ENCODE peak calls at places on chromosomes 4 and X, in ten cellular contexts. One of them, this sample, is unnamed.

GRCh38 chr4:39502034-39502658 is 25.1 kb downstream of the UGDH start:
- DNase-seq in OCI-LY7: no peak
- DNase-seq in hepatocyte: no peak
- DNase-seq in posterior vena cava: no peak
- DNase-seq in effector memory CD4-positive, alpha-beta T cell: no peak
- DNase-seq in Peyer's patch: no peak
- DNase-seq in fibroblast of pulmonary artery: peak
- DNase-seq in NCI-H524: no peak
- DNase-seq in GM04504: peak
- DNase-seq in memory B cell: no peak
- DNase-seq in this sample: peak

GRCh38 chr4:51885371-51885770 is 42.4 kb downstream of the DCUN1D4 start:
- DNase-seq in hepatocyte: peak
- DNase-seq in GM04504: peak
- DNase-seq in fibroblast of pulmonary artery: peak
- DNase-seq in Peyer's patch: no peak
- DNase-seq in effector memory CD4-positive, alpha-beta T cell: no peak
- DNase-seq in OCI-LY7: peak
- DNase-seq in NCI-H524: no peak
- DNase-seq in memory B cell: no peak
- DNase-seq in posterior vena cava: no peak
- DNase-seq in this sample: no peak

GRCh38 chr4:107380836-107381438 is 339.1 kb downstream of the PAPSS1 start:
- DNase-seq in hepatocyte: no peak
- DNase-seq in NCI-H524: peak
- DNase-seq in memory B cell: no peak
- DNase-seq in fibroblast of pulmonary artery: no peak
- DNase-seq in OCI-LY7: no peak
- DNase-seq in effector memory CD4-positive, alpha-beta T cell: no peak
- DNase-seq in Peyer's patch: no peak
- DNase-seq in posterior vena cava: peak
- DNase-seq in GM04504: no peak
- DNase-seq in this sample: no peak

GRCh38 chr4:8177956-8178355 is 19.3 kb upstream of the ABLIM2 start:
- DNase-seq in OCI-LY7: no peak
- DNase-seq in Peyer's patch: no peak
- DNase-seq in NCI-H524: no peak
- DNase-seq in hepatocyte: no peak
- DNase-seq in GM04504: no peak
- DNase-seq in posterior vena cava: no peak
- DNase-seq in memory B cell: no peak
- DNase-seq in fibroblast of pulmonary artery: no peak
- DNase-seq in effector memory CD4-positive, alpha-beta T cell: no peak
- DNase-seq in this sample: no peak

GRCh38 chrX:3286196-3286920 is 60.1 kb downstream of the MXRA5 start:
- DNase-seq in NCI-H524: no peak
- DNase-seq in GM04504: peak
- DNase-seq in fibroblast of pulmonary artery: peak
- DNase-seq in memory B cell: no peak
- DNase-seq in posterior vena cava: no peak
- DNase-seq in Peyer's patch: no peak
- DNase-seq in OCI-LY7: no peak
- DNase-seq in hepatocyte: peak
- DNase-seq in effector memory CD4-positive, alpha-beta T cell: no peak
- DNase-seq in this sample: peak

GRCh38 chrX:19682712-19683331 is 167.5 kb upstream of the MAP3K15 start:
- DNase-seq in memory B cell: no peak
- DNase-seq in posterior vena cava: peak
- DNase-seq in hepatocyte: peak
- DNase-seq in GM04504: peak
- DNase-seq in fibroblast of pulmonary artery: peak
- DNase-seq in OCI-LY7: no peak
- DNase-seq in NCI-H524: no peak
- DNase-seq in effector memory CD4-positive, alpha-beta T cell: peak
- DNase-seq in Peyer's patch: peak
- DNase-seq in this sample: peak

GRCh38 chrX:113929004-113929403 is 654.9 kb upstream of the HTR2C start:
- DNase-seq in Peyer's patch: no peak
- DNase-seq in posterior vena cava: no peak
- DNase-seq in OCI-LY7: peak
- DNase-seq in memory B cell: no peak
- DNase-seq in effector memory CD4-positive, alpha-beta T cell: no peak
- DNase-seq in hepatocyte: peak
- DNase-seq in fibroblast of pulmonary artery: peak
- DNase-seq in GM04504: peak
- DNase-seq in NCI-H524: peak
- DNase-seq in this sample: peak

GRCh38 chrX:115939070-115939469 is 231.5 kb upstream of the AGTR2 start:
- DNase-seq in memory B cell: no peak
- DNase-seq in fibroblast of pulmonary artery: no peak
- DNase-seq in effector memory CD4-positive, alpha-beta T cell: no peak
- DNase-seq in hepatocyte: no peak
- DNase-seq in posterior vena cava: no peak
- DNase-seq in Peyer's patch: no peak
- DNase-seq in NCI-H524: no peak
- DNase-seq in OCI-LY7: peak
- DNase-seq in GM04504: no peak
- DNase-seq in this sample: no peak

GRCh38 chr4:172521680-172522079 is 646.9 kb upstream of the GALNT7 start:
- DNase-seq in hepatocyte: no peak
- DNase-seq in memory B cell: no peak
- DNase-seq in GM04504: no peak
- DNase-seq in effector memory CD4-positive, alpha-beta T cell: no peak
- DNase-seq in OCI-LY7: no peak
- DNase-seq in Peyer's patch: no peak
- DNase-seq in fibroblast of pulmonary artery: no peak
- DNase-seq in NCI-H524: no peak
- DNase-seq in posterior vena cava: no peak
- DNase-seq in this sample: no peak

GRCh38 chr4:16667464-16667863 is 231.0 kb downstream of the LDB2 start:
- DNase-seq in hepatocyte: no peak
- DNase-seq in OCI-LY7: no peak
- DNase-seq in NCI-H524: no peak
- DNase-seq in posterior vena cava: no peak
- DNase-seq in effector memory CD4-positive, alpha-beta T cell: no peak
- DNase-seq in fibroblast of pulmonary artery: peak
- DNase-seq in GM04504: peak
- DNase-seq in Peyer's patch: no peak
- DNase-seq in memory B cell: no peak
- DNase-seq in this sample: peak

GRCh38 chrX:41445171-41445570 is 2.0 kb upstream of the NYX start:
- DNase-seq in effector memory CD4-positive, alpha-beta T cell: no peak
- DNase-seq in posterior vena cava: no peak
- DNase-seq in NCI-H524: no peak
- DNase-seq in OCI-LY7: peak
- DNase-seq in memory B cell: no peak
- DNase-seq in hepatocyte: no peak
- DNase-seq in GM04504: no peak
- DNase-seq in Peyer's patch: no peak
- DNase-seq in fibroblast of pulmonary artery: no peak
- DNase-seq in this sample: no peak

GRCh38 chr4:13545394-13545808 is 1.1 kb upstream of the NKX3-2 start:
- DNase-seq in OCI-LY7: no peak
- DNase-seq in effector memory CD4-positive, alpha-beta T cell: no peak
- DNase-seq in fibroblast of pulmonary artery: no peak
- DNase-seq in GM04504: no peak
- DNase-seq in Peyer's patch: no peak
- DNase-seq in posterior vena cava: no peak
- DNase-seq in memory B cell: no peak
- DNase-seq in NCI-H524: no peak
- DNase-seq in hepatocyte: no peak
- DNase-seq in this sample: no peak

GRCh38 chrX:68997911-68998310 is 167.3 kb downstream of the PJA1 start:
- DNase-seq in fibroblast of pulmonary artery: peak
- DNase-seq in hepatocyte: peak
- DNase-seq in Peyer's patch: no peak
- DNase-seq in OCI-LY7: no peak
- DNase-seq in GM04504: peak
- DNase-seq in NCI-H524: no peak
- DNase-seq in posterior vena cava: no peak
- DNase-seq in effector memory CD4-positive, alpha-beta T cell: no peak
- DNase-seq in memory B cell: no peak
- DNase-seq in this sample: no peak

GRCh38 chr4:185716008-185716976 is 95.7 kb downstream of the SORBS2 start:
- DNase-seq in hepatocyte: no peak
- DNase-seq in posterior vena cava: no peak
- DNase-seq in fibroblast of pulmonary artery: no peak
- DNase-seq in GM04504: no peak
- DNase-seq in NCI-H524: peak
- DNase-seq in memory B cell: no peak
- DNase-seq in OCI-LY7: no peak
- DNase-seq in effector memory CD4-positive, alpha-beta T cell: no peak
- DNase-seq in Peyer's patch: no peak
- DNase-seq in this sample: no peak

GRCh38 chr4:98261291-98262271 is at the start of gene RAP1GDS1:
- DNase-seq in NCI-H524: no peak
- DNase-seq in posterior vena cava: peak
- DNase-seq in OCI-LY7: peak
- DNase-seq in GM04504: peak
- DNase-seq in fibroblast of pulmonary artery: peak
- DNase-seq in memory B cell: peak
- DNase-seq in hepatocyte: peak
- DNase-seq in effector memory CD4-positive, alpha-beta T cell: no peak
- DNase-seq in Peyer's patch: peak
- DNase-seq in this sample: peak

GRCh38 chr4:6319530-6320150 is 50.0 kb downstream of the WFS1 start:
- DNase-seq in OCI-LY7: no peak
- DNase-seq in memory B cell: no peak
- DNase-seq in fibroblast of pulmonary artery: no peak
- DNase-seq in GM04504: no peak
- DNase-seq in Peyer's patch: no peak
- DNase-seq in NCI-H524: no peak
- DNase-seq in effector memory CD4-positive, alpha-beta T cell: no peak
- DNase-seq in posterior vena cava: no peak
- DNase-seq in hepatocyte: no peak
- DNase-seq in this sample: no peak

GRCh38 chr4:40283968-40284367 is 51.2 kb upstream of the CHRNA9 start:
- DNase-seq in OCI-LY7: peak
- DNase-seq in fibroblast of pulmonary artery: no peak
- DNase-seq in GM04504: no peak
- DNase-seq in memory B cell: no peak
- DNase-seq in posterior vena cava: no peak
- DNase-seq in effector memory CD4-positive, alpha-beta T cell: peak
- DNase-seq in hepatocyte: no peak
- DNase-seq in NCI-H524: no peak
- DNase-seq in Peyer's patch: peak
- DNase-seq in this sample: no peak

GRCh38 chr4:98474408-98474844 is 184.0 kb downstream of the TSPAN5 start:
- DNase-seq in NCI-H524: no peak
- DNase-seq in fibroblast of pulmonary artery: peak
- DNase-seq in effector memory CD4-positive, alpha-beta T cell: no peak
- DNase-seq in Peyer's patch: no peak
- DNase-seq in hepatocyte: no peak
- DNase-seq in memory B cell: no peak
- DNase-seq in posterior vena cava: no peak
- DNase-seq in OCI-LY7: no peak
- DNase-seq in GM04504: peak
- DNase-seq in this sample: peak

GRCh38 chr4:5919571-5919970 is 26.7 kb upstream of the CRMP1 start:
- DNase-seq in memory B cell: no peak
- DNase-seq in fibroblast of pulmonary artery: no peak
- DNase-seq in Peyer's patch: no peak
- DNase-seq in GM04504: no peak
- DNase-seq in effector memory CD4-positive, alpha-beta T cell: no peak
- DNase-seq in hepatocyte: no peak
- DNase-seq in OCI-LY7: no peak
- DNase-seq in NCI-H524: no peak
- DNase-seq in posterior vena cava: no peak
- DNase-seq in this sample: no peak

GRCh38 chr4:110005461-110006056 is 92.9 kb downstream of the EGF start:
- DNase-seq in Peyer's patch: no peak
- DNase-seq in effector memory CD4-positive, alpha-beta T cell: no peak
- DNase-seq in memory B cell: no peak
- DNase-seq in GM04504: peak
- DNase-seq in posterior vena cava: no peak
- DNase-seq in hepatocyte: peak
- DNase-seq in OCI-LY7: peak
- DNase-seq in NCI-H524: peak
- DNase-seq in fibroblast of pulmonary artery: peak
- DNase-seq in this sample: peak

GRCh38 chr4:48173055-48173991 is 39.3 kb upstream of the TXK start:
- DNase-seq in hepatocyte: peak
- DNase-seq in Peyer's patch: no peak
- DNase-seq in fibroblast of pulmonary artery: peak
- DNase-seq in posterior vena cava: no peak
- DNase-seq in NCI-H524: no peak
- DNase-seq in memory B cell: no peak
- DNase-seq in OCI-LY7: no peak
- DNase-seq in effector memory CD4-positive, alpha-beta T cell: no peak
- DNase-seq in GM04504: peak
- DNase-seq in this sample: peak

GRCh38 chr4:15004701-15005301 is 2.5 kb downstream of the CPEB2 start:
- DNase-seq in hepatocyte: peak
- DNase-seq in NCI-H524: no peak
- DNase-seq in GM04504: peak
- DNase-seq in effector memory CD4-positive, alpha-beta T cell: peak
- DNase-seq in memory B cell: peak
- DNase-seq in fibroblast of pulmonary artery: peak
- DNase-seq in OCI-LY7: peak
- DNase-seq in posterior vena cava: peak
- DNase-seq in Peyer's patch: peak
- DNase-seq in this sample: no peak

This sample was measured in HS-5.